ENCODE peak calls at places on chromosomes 7 and 10, in four cellular contexts. I, K, N and P are unnamed samples.
A peak's percentile ranks its signal among the peaks of the same experiment; 100 is the strongest.

GRCh38 chr7:82294258-82294855 is 149.2 kb downstream of the CACNA2D1 start:
- DNase-seq in I (peak; percentile 65), K (no peak), N (no peak), P (no peak)

GRCh38 chr7:108613147-108613948 is 43.7 kb downstream of the DNAJB9 start:
- DNase-seq in I (peak; percentile 49), K (no peak), N (no peak), P (no peak)

GRCh38 chr10:124447741-124448466 is 1.9 kb downstream of the NKX1-2 start:
- DNase-seq in I (no peak), K (no peak), N (no peak), P (no peak)

GRCh38 chr7:157547611-157548010 is 210.8 kb downstream of the DNAJB6 start:
- DNase-seq in I (no peak), K (no peak), N (no peak), P (no peak)

GRCh38 chr7:1676550-1677071 is 6.5 kb downstream of the ELFN1 start:
- DNase-seq in I (no peak), K (peak; percentile 68), N (no peak), P (no peak)

GRCh38 chr10:93695720-93696119 is 6.7 kb downstream of the FRA10AC1 start:
- DNase-seq in I (no peak), K (no peak), N (no peak), P (no peak)

GRCh38 chr10:70776455-70777005 is 8.6 kb downstream of the TBATA start:
- DNase-seq in I (no peak), K (peak; percentile 70), N (no peak), P (no peak)

GRCh38 chr10:69867699-69868558 is 66.2 kb downstream of the COL13A1 start:
- DNase-seq in I (no peak), K (no peak), N (no peak), P (no peak)

GRCh38 chr10:102115775-102116174 is 4.4 kb downstream of the LDB1 start:
- DNase-seq in I (no peak), K (no peak), N (no peak), P (no peak)

GRCh38 chr10:116905845-116906210 is 56.5 kb downstream of the ENO4 start:
- DNase-seq in I (no peak), K (no peak), N (no peak), P (no peak)

GRCh38 chr10:3897156-3897555 is 112.1 kb upstream of the KLF6 start:
- DNase-seq in I (peak; percentile 65), K (no peak), N (no peak), P (no peak)

GRCh38 chr7:27150568-27151340 is 1.6 kb downstream of the HOXA3 start:
- DNase-seq in I (peak; percentile 81), K (peak; percentile 87), N (peak; percentile 91), P (peak; percentile 88)

GRCh38 chr10:102231357-102232318 is 5.5 kb downstream of the ELOVL3 start:
- DNase-seq in I (no peak), K (peak; percentile 86), N (peak; percentile 79), P (peak; percentile 75)

GRCh38 chr7:69436944-69437343 is 161.3 kb upstream of the AUTS2 start:
- DNase-seq in I (peak; percentile 11), K (no peak), N (no peak), P (no peak)

GRCh38 chr10:6578221-6579192 is 1.6 kb downstream of the PRKCQ start:
- DNase-seq in I (no peak), K (no peak), N (no peak), P (no peak)

GRCh38 chr7:150356265-150356897 is 12.2 kb upstream of the REPIN1 start:
- DNase-seq in I (peak; percentile 48), K (no peak), N (no peak), P (no peak)

GRCh38 chr7:17716816-17717215 is 223.5 kb downstream of the SNX13 start:
- DNase-seq in I (no peak), K (no peak), N (no peak), P (no peak)

GRCh38 chr10:133471300-133472109 is 17.8 kb downstream of the SCART1 start:
- DNase-seq in I (no peak), K (peak; percentile 66), N (no peak), P (no peak)

GRCh38 chr7:77247206-77247850 is 47.7 kb upstream of the FGL2 start:
- DNase-seq in I (peak; percentile 82), K (no peak), N (peak; percentile 82), P (peak; percentile 78)

GRCh38 chr7:1977876-1978441 is 254.8 kb downstream of the MAD1L1 start:
- DNase-seq in I (no peak), K (no peak), N (no peak), P (no peak)

GRCh38 chr7:108235451-108236061 is 105.4 kb upstream of the LAMB4 start:
- DNase-seq in I (peak; percentile 30), K (no peak), N (no peak), P (no peak)

GRCh38 chr10:48439031-48439430 is 132.6 kb downstream of the MAPK8 start:
- DNase-seq in I (peak; percentile 53), K (no peak), N (no peak), P (no peak)

GRCh38 chr10:130127612-130128607 is 8.3 kb upstream of the GLRX3 start:
- DNase-seq in I (peak; percentile 64), K (no peak), N (peak; percentile 58), P (no peak)

GRCh38 chr7:97555845-97556431 is 175.9 kb upstream of the TAC1 start:
- DNase-seq in I (peak; percentile 8), K (no peak), N (no peak), P (no peak)

GRCh38 chr10:97813311-97813710 is 36.3 kb upstream of the GOLGA7B start:
- DNase-seq in I (no peak), K (no peak), N (no peak), P (no peak)

GRCh38 chr7:154546946-154547587 is 455.9 kb downstream of the PAXIP1 start:
- DNase-seq in I (no peak), K (no peak), N (no peak), P (no peak)

GRCh38 chr7:137538361-137538762 is 194.8 kb upstream of the PTN start:
- DNase-seq in I (peak; percentile 82), K (no peak), N (no peak), P (no peak)

GRCh38 chr7:66183700-66184099 is 21.4 kb upstream of the TPST1 start:
- DNase-seq in I (peak; percentile 90), K (no peak), N (no peak), P (no peak)

GRCh38 chr10:103917326-103918052 is 495 bp downstream of the STN1 start:
- DNase-seq in I (peak; percentile 62), K (no peak), N (peak; percentile 29), P (no peak)

GRCh38 chr7:99949645-99950228 is 20.3 kb upstream of the GJC3 start:
- DNase-seq in I (peak; percentile 28), K (no peak), N (no peak), P (no peak)

GRCh38 chr7:100677308-100678095 is 4.0 kb downstream of the GNB2 start:
- DNase-seq in I (no peak), K (no peak), N (no peak), P (no peak)

GRCh38 chr7:31853380-31853779 is 166.4 kb downstream of the PPP1R17 start:
- DNase-seq in I (no peak), K (no peak), N (no peak), P (no peak)

GRCh38 chr7:64887756-64888508 is 15.1 kb upstream of the ZNF273 start:
- DNase-seq in I (no peak), K (peak; percentile 76), N (peak; percentile 31), P (peak; percentile 59)

GRCh38 chr7:24722386-24723177 is 34.7 kb downstream of the GSDME start:
- DNase-seq in I (peak; percentile 24), K (peak; percentile 81), N (peak; percentile 22), P (no peak)

GRCh38 chr7:105830405-105831218 is 45.8 kb downstream of the ATXN7L1 start:
- DNase-seq in I (peak; percentile 98), K (no peak), N (peak; percentile 20), P (no peak)

GRCh38 chr7:137757146-137757925 is 89.4 kb downstream of the DGKI start:
- DNase-seq in I (peak; percentile 86), K (no peak), N (no peak), P (no peak)

GRCh38 chr10:77925795-77926565 is 575 bp downstream of the DLG5 start:
- DNase-seq in I (peak; percentile 22), K (peak; percentile 85), N (peak; percentile 69), P (peak; percentile 77)
- TF ChIP-seq CTCF in I (no peak), K (no peak), N (peak; percentile 21), P (no peak)

DNA sequence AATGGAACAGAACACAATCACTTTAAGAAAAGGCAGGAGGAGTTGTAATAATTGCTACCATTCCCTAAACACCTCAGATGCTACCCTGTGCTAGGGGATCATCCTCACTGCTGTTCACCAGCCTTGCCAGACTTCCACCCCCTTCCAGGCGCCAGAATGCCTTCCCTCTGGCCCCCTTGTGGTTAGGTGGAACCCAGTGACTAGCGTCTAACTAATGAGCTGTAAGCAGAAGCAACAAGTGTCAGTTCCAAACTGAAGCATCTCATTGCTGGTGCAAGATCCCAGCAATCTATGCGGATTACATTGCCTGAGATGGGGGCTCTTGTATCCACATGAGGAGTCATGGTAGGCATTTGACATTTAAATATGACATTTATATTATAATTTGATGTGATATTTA is 86.6 kb downstream of the FRMD4A start:
- DNase-seq in I (no peak), K (no peak), N (peak; percentile 18), P (no peak)
- TF ChIP-seq CTCF in I (no peak), K (no peak), N (peak; percentile 21), P (peak; percentile 60)

GRCh38 chr10:88471909-88472308 is 111.2 kb downstream of the RNLS start:
- DNase-seq in I (no peak), K (no peak), N (no peak), P (no peak)

GRCh38 chr10:88467835-88468485 is 115.2 kb downstream of the RNLS start:
- DNase-seq in I (peak; percentile 49), K (no peak), N (no peak), P (no peak)

GRCh38 chr10:88473989-88474883 is 108.9 kb downstream of the RNLS start:
- DNase-seq in I (peak; percentile 15), K (no peak), N (peak; percentile 61), P (no peak)

GRCh38 chr10:88474884-88475844 is 108.0 kb downstream of the RNLS start:
- DNase-seq in I (no peak), K (no peak), N (no peak), P (no peak)

DNA sequence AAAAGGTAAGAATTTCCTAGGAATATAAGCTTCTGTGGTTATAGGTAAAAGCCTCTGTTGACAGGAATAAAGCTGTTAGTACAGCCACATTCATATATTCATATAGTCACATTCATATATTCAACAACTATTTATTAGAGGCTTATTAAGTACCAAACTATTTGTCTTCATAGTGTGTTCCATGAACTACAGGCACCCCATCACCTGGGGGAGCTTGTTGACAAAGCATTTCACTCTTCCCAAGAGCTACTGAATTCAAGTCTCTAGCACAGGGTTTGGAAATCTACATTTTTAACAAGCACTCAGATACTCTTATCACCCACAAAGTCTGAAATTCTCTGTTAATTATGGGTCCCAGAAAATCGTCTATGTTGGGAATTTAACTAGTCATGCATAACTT is 110.6 kb downstream of the RNLS start:
- DNase-seq in I (peak; percentile 22), K (no peak), N (no peak), P (no peak)
- TF ChIP-seq CTCF in I (no peak), K (no peak), N (no peak), P (no peak)

GRCh38 chr10:80945267-80945880 is 407.7 kb downstream of the SH2D4B start:
- DNase-seq in I (no peak), K (no peak), N (peak; percentile 6), P (no peak)
- TF ChIP-seq CTCF in I (no peak), K (no peak), N (peak; percentile 33), P (peak; percentile 74)

GRCh38 chr7:90412458-90413184 is 9.4 kb downstream of the CLDN12 start:
- DNase-seq in I (peak; percentile 27), K (no peak), N (peak; percentile 66), P (no peak)
- TF ChIP-seq CTCF in I (peak; percentile 16), K (no peak), N (no peak), P (peak; percentile 32)

GRCh38 chr10:119306514-119306951 is 99.2 kb downstream of the GRK5 start:
- DNase-seq in I (no peak), K (no peak), N (no peak), P (no peak)
- TF ChIP-seq CTCF in I (peak; percentile 0), K (no peak), N (no peak), P (no peak)